ENCODE peak calls at places on chromosomes 1 and 21, in five cellular contexts. Y is psoas muscle, M is HepG2, N is cardiac muscle cell, H is brain microvascular endothelial cell. Q is an unnamed sample.

GRCh38 chr1:214362188-214362882 is 81.4 kb downstream of the SMYD2 start:
- DNase-seq in Y (peak), M (no peak), N (no peak), H (peak), Q (peak)

GRCh38 chr21:46386726-46387073 is 62.7 kb downstream of the PCNT start:
- DNase-seq in Y (peak), M (no peak), N (no peak), H (no peak), Q (no peak)

GRCh38 chr1:227323164-227323955 is 5.1 kb upstream of the CDC42BPA start:
- DNase-seq in Y (no peak), M (no peak), N (no peak), H (no peak), Q (no peak)

GRCh38 chr1:41174170-41174569 is 67.9 kb downstream of the SCMH1 start:
- DNase-seq in Y (no peak), M (no peak), N (no peak), H (no peak), Q (no peak)

GRCh38 chr1:17635811-17636210 is 96.3 kb downstream of the ARHGEF10L start:
- DNase-seq in Y (no peak), M (no peak), N (no peak), H (no peak), Q (no peak)

GRCh38 chr21:35512321-35512720 is 463.2 kb upstream of the RUNX1 start:
- DNase-seq in Y (no peak), M (no peak), N (no peak), H (no peak), Q (no peak)

GRCh38 chr1:30250338-30251022 is 472.9 kb downstream of the MATN1 start:
- DNase-seq in Y (no peak), M (no peak), N (no peak), H (no peak), Q (no peak)

GRCh38 chr21:39087976-39088370 is 95.3 kb downstream of the PSMG1 start:
- DNase-seq in Y (no peak), M (no peak), N (no peak), H (no peak), Q (no peak)

GRCh38 chr1:37755290-37755689 is 9.6 kb downstream of the EPHA10 start:
- DNase-seq in Y (no peak), M (no peak), N (no peak), H (no peak), Q (no peak)

GRCh38 chr1:213315571-213315970 is 264.5 kb downstream of the RPS6KC1 start:
- DNase-seq in Y (no peak), M (no peak), N (no peak), H (no peak), Q (no peak)

DNA sequence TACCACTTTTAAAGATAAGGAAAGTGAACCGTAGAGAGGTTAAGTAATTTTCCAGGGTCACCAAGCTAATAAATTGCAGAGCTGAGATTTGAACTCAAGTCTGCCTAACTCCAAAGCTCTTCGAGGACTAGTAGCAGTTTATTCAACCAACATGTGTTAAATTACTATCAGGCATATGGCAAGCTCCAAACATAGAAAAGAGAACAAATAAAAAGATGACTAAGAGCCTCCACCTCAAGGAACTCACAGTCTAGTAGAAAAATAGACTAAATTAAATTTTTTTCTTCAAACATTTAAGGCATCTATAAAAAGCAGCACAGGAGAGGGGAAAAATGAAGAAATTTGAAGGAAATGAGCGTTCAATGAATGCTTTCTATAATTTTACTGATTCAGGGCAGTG is 22.2 kb downstream of the SLC9C2 start:
- DNase-seq in Y (no peak), M (no peak), N (no peak), H (no peak), Q (no peak)
- H3K4me3 ChIP-seq in Y (no peak), M (no peak), N (no peak), H (no peak), Q (no peak)

GRCh38 chr1:116533425-116533820 is 37.4 kb downstream of the CD58 start:
- DNase-seq in Y (no peak), M (no peak), N (no peak), H (no peak), Q (no peak)

GRCh38 chr1:116532698-116533424 is 38.0 kb downstream of the CD58 start:
- DNase-seq in Y (no peak), M (no peak), N (no peak), H (no peak), Q (no peak)

GRCh38 chr1:116534014-116534739 is 36.6 kb downstream of the CD58 start:
- DNase-seq in Y (no peak), M (no peak), N (no peak), H (no peak), Q (no peak)

GRCh38 chr1:116529681-116530080 is 41.1 kb downstream of the CD58 start:
- DNase-seq in Y (no peak), M (no peak), N (no peak), H (no peak), Q (no peak)

GRCh38 chr1:116531917-116532316 is 38.9 kb downstream of the CD58 start:
- DNase-seq in Y (no peak), M (no peak), N (no peak), H (no peak), Q (no peak)
- TF ChIP-seq CTCF in Y (no peak), M (no peak), N (no peak), H (no peak), Q (no peak)

GRCh38 chr21:17795084-17796036 is 23.8 kb downstream of the C21orf91 start:
- DNase-seq in Y (no peak), M (no peak), N (no peak), H (no peak), Q (no peak)

GRCh38 chr21:17793271-17793670 is 25.9 kb downstream of the C21orf91 start:
- DNase-seq in Y (no peak), M (no peak), N (no peak), H (no peak), Q (no peak)

GRCh38 chr21:17796037-17796403 is 23.1 kb downstream of the C21orf91 start:
- DNase-seq in Y (no peak), M (peak), N (no peak), H (no peak), Q (no peak)

GRCh38 chr21:17794631-17795030 is 24.5 kb downstream of the C21orf91 start:
- DNase-seq in Y (no peak), M (no peak), N (no peak), H (no peak), Q (no peak)

DNA sequence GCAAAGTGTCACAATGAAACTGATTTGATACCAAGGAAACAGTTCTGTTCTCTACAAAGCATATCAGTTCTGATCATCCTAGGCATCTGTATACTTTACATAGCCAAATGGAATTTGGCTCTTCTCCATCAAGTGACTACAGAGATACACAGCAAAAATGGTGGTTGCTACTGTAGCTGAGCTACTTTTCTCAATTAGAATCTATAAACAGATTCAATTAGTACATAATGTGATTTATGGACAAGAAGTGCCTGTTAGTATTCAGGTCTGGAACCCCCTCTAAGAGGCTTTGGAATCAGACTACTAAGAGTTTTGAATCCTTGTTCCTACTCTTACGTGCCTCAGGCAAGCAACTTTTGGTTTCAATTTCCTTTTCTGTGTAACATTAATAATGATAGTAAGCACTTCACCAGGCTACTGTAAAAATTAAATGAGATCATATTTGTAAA is 25.5 kb downstream of the C21orf91 start:
- DNase-seq in Y (no peak), M (no peak), N (no peak), H (peak), Q (no peak)
- H3K4me3 ChIP-seq in Y (peak), M (no peak), N (no peak), H (no peak), Q (no peak)

GRCh38 chr1:184426278-184426674 is 39.4 kb downstream of the C1orf21 start:
- DNase-seq in Y (no peak), M (no peak), N (no peak), H (no peak), Q (no peak)

GRCh38 chr1:184429342-184429741 is 42.5 kb downstream of the C1orf21 start:
- DNase-seq in Y (no peak), M (no peak), N (no peak), H (no peak), Q (no peak)

GRCh38 chr1:184425449-184426277 is 38.8 kb downstream of the C1orf21 start:
- DNase-seq in Y (no peak), M (no peak), N (no peak), H (no peak), Q (no peak)

GRCh38 chr1:184427722-184428121 is 40.9 kb downstream of the C1orf21 start:
- DNase-seq in Y (no peak), M (no peak), N (no peak), H (no peak), Q (no peak)

GRCh38 chr1:184428604-184429003 is 41.8 kb downstream of the C1orf21 start:
- DNase-seq in Y (no peak), M (no peak), N (no peak), H (no peak), Q (no peak)
- TF ChIP-seq CTCF in Y (no peak), M (no peak), N (no peak), H (peak), Q (no peak)

DNA sequence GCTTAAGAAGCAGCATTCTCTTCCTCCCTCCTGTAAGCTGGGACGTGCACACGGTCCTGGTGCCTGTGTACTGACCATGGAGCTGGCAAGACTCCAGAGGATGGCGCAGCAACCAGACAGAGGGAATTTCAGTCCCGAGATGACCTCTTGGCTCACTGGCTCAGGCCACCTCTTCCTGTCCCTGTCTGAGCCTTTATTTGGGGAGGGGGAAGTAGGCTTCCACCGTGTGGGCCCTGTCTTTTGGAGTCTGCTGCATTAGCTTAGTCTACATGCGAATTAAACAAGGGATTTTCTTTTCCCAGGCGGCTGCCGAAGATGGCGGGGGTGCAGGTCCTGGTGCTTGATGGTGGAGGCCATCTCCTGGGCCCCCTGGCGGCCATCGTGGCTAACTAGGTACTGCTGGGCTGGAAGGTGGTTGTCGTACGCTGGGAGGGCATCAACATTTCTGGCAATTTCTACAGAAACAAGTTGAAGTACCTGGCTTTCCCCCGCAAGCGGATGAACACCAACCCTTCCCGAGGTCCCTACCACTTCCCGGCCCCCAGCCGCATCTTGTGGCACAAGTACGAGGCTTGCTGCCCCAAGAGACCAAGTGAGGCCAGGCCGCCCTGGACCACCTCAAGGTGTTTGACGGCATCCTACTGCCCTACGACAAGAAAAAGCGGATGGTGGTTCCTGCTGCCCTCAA is 10.2 kb downstream of the IL24 start:
- DNase-seq in Y (peak), M (peak), N (peak), H (no peak), Q (no peak)
- H3K4me3 ChIP-seq in Y (no peak), M (no peak), N (no peak), H (no peak), Q (no peak)

DNA sequence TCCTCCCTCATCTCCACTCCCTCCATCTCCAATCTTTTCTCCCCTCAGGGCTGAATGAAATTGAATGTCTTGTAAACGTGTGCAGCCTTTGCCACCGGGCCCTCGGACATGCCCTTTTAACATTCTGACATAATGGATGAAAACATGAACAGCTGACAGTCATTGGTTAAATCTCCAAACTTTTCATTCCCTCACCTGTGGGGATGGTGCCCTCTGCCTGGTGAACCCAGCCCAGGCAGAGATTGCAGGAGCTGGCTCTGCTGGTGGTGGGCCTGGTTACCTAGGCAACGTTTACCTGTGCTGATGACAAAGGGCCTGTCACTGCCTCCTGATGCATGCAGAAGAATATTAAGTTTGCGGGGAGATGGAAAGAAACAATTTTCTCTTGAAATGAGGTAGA is 21.3 kb downstream of the ST6GALNAC3 start:
- DNase-seq in Y (no peak), M (no peak), N (no peak), H (no peak), Q (no peak)
- TF ChIP-seq CTCF in Y (no peak), M (no peak), N (no peak), H (no peak), Q (no peak)